ENCODE peak calls at places on chromosome 19, in nine cellular contexts. I, R, F, M, K, N, U, A and Q are unnamed samples.

GRCh38 chr19:19520989-19521388 is 5.0 kb downstream of the NDUFA13 start:
- DNase-seq in I (no peak), R (no peak), F (no peak), M (no peak), K (no peak), N (no peak), U (no peak), A (no peak), Q (no peak)

GRCh38 chr19:46886546-46887239 is 25.9 kb downstream of the ARHGAP35 start:
- DNase-seq in I (no peak), R (no peak), F (no peak), M (no peak), K (no peak), N (no peak), U (no peak), A (no peak), Q (peak; percentile 45)

GRCh38 chr19:23801798-23802197 is 43.1 kb upstream of the ZNF681 start:
- DNase-seq in I (no peak), R (no peak), F (no peak), M (no peak), K (no peak), N (no peak), U (no peak), A (no peak), Q (no peak)

GRCh38 chr19:53195265-53195879 is 2.2 kb upstream of the ZNF665 start:
- DNase-seq in I (peak; percentile 65), R (peak; percentile 58), F (peak; percentile 44), M (peak; percentile 72), K (peak; percentile 65), N (peak; percentile 26), U (peak; percentile 92), A (peak; percentile 72), Q (peak; percentile 73)

GRCh38 chr19:33040994-33041827 is 23.5 kb downstream of the RHPN2 start:
- DNase-seq in I (no peak), R (no peak), F (no peak), M (no peak), K (no peak), N (no peak), U (no peak), A (no peak), Q (no peak)

GRCh38 chr19:55479045-55479444 is 2.6 kb downstream of the ZNF628 start:
- DNase-seq in I (no peak), R (no peak), F (no peak), M (no peak), K (no peak), N (no peak), U (no peak), A (no peak), Q (no peak)

GRCh38 chr19:35040826-35041547 is 534 bp upstream of the HPN start:
- DNase-seq in I (peak; percentile 44), R (no peak), F (no peak), M (peak; percentile 73), K (peak; percentile 45), N (no peak), U (peak; percentile 92), A (no peak), Q (no peak)

GRCh38 chr19:51887522-51888498 is at the start of gene ZNF577:
- DNase-seq in I (peak; percentile 54), R (no peak), F (peak; percentile 44), M (peak; percentile 82), K (peak; percentile 50), N (no peak), U (peak; percentile 92), A (peak; percentile 80), Q (peak; percentile 53)

GRCh38 chr19:47675271-47675670 is 38.0 kb upstream of the EHD2 start:
- DNase-seq in I (no peak), R (no peak), F (no peak), M (no peak), K (no peak), N (no peak), U (no peak), A (no peak), Q (no peak)

GRCh38 chr19:18761531-18762110 is 29.5 kb downstream of the COMP start:
- DNase-seq in I (no peak), R (no peak), F (no peak), M (no peak), K (no peak), N (no peak), U (no peak), A (no peak), Q (no peak)

GRCh38 chr19:54137114-54137912 is at the start of gene CNOT3:
- DNase-seq in I (peak; percentile 98), R (peak; percentile 98), F (peak; percentile 99), M (peak; percentile 97), K (peak; percentile 98), N (peak; percentile 99), U (peak; percentile 100), A (peak; percentile 98), Q (peak; percentile 97)

GRCh38 chr19:50646074-50646807 is 3.0 kb upstream of the C19orf81 start:
- DNase-seq in I (no peak), R (no peak), F (no peak), M (no peak), K (no peak), N (no peak), U (no peak), A (no peak), Q (no peak)

GRCh38 chr19:48638831-48639381 is 1.7 kb upstream of the DBP start:
- DNase-seq in I (no peak), R (no peak), F (no peak), M (peak; percentile 49), K (peak; percentile 30), N (no peak), U (peak; percentile 89), A (no peak), Q (no peak)

GRCh38 chr19:10419646-10420443 is 493 bp upstream of the PDE4A start:
- DNase-seq in I (peak; percentile 57), R (no peak), F (no peak), M (peak; percentile 60), K (peak; percentile 71), N (no peak), U (peak; percentile 98), A (peak; percentile 95), Q (peak; percentile 81)

GRCh38 chr19:53294786-53295441 is 27.4 kb upstream of the VN1R4 start:
- DNase-seq in I (no peak), R (no peak), F (no peak), M (no peak), K (no peak), N (no peak), U (peak; percentile 64), A (no peak), Q (no peak)

GRCh38 chr19:50198431-50199253 is 4.8 kb upstream of the MYH14 start:
- DNase-seq in I (no peak), R (no peak), F (no peak), M (no peak), K (no peak), N (no peak), U (no peak), A (no peak), Q (no peak)

GRCh38 chr19:41323023-41323422 is 13.1 kb downstream of the CCDC97 start:
- DNase-seq in I (no peak), R (no peak), F (no peak), M (peak; percentile 24), K (no peak), N (no peak), U (peak; percentile 61), A (no peak), Q (no peak)

GRCh38 chr19:54390942-54391577 is 24.2 kb upstream of the TTYH1 start:
- DNase-seq in I (peak; percentile 49), R (peak; percentile 16), F (peak; percentile 45), M (peak; percentile 76), K (peak; percentile 76), N (no peak), U (peak; percentile 88), A (peak; percentile 63), Q (peak; percentile 71)

GRCh38 chr19:7454998-7455397 is 33.8 kb downstream of the PEX11G start:
- DNase-seq in I (no peak), R (no peak), F (no peak), M (no peak), K (no peak), N (no peak), U (no peak), A (no peak), Q (no peak)

GRCh38 chr19:4516939-4517300 is 1.4 kb downstream of the PLIN4 start:
- DNase-seq in I (no peak), R (no peak), F (no peak), M (no peak), K (no peak), N (no peak), U (no peak), A (no peak), Q (no peak)

GRCh38 chr19:1076951-1077350 is 10.0 kb downstream of the ARHGAP45 start:
- DNase-seq in I (peak; percentile 87), R (no peak), F (peak; percentile 91), M (no peak), K (peak; percentile 87), N (peak; percentile 100), U (no peak), A (no peak), Q (peak; percentile 91)

GRCh38 chr19:31759359-31759758 is 410.1 kb upstream of the TSHZ3 start:
- DNase-seq in I (no peak), R (no peak), F (no peak), M (no peak), K (no peak), N (no peak), U (no peak), A (no peak), Q (no peak)

GRCh38 chr19:6769006-6769637 is 1.9 kb upstream of the SH2D3A start:
- DNase-seq in I (no peak), R (no peak), F (no peak), M (no peak), K (no peak), N (no peak), U (peak; percentile 74), A (no peak), Q (peak; percentile 32)

GRCh38 chr19:4057913-4058695 is 8.6 kb downstream of the ZBTB7A start:
- DNase-seq in I (peak; percentile 63), R (no peak), F (peak; percentile 41), M (no peak), K (peak; percentile 84), N (no peak), U (no peak), A (no peak), Q (no peak)

GRCh38 chr19:52741951-52742485 is 7.2 kb upstream of the ZNF611 start:
- DNase-seq in I (no peak), R (no peak), F (no peak), M (no peak), K (no peak), N (no peak), U (peak; percentile 83), A (no peak), Q (no peak)

GRCh38 chr19:30864460-30865215 is 484.6 kb downstream of the TSHZ3 start:
- DNase-seq in I (no peak), R (no peak), F (no peak), M (no peak), K (no peak), N (no peak), U (peak; percentile 10), A (no peak), Q (no peak)

GRCh38 chr19:48724796-48725753 is 5.5 kb upstream of the MAMSTR start:
- DNase-seq in I (no peak), R (no peak), F (no peak), M (no peak), K (no peak), N (no peak), U (peak; percentile 69), A (no peak), Q (peak; percentile 78)

GRCh38 chr19:32231691-32232090 is 113.7 kb upstream of the ZNF507 start:
- DNase-seq in I (no peak), R (no peak), F (no peak), M (no peak), K (no peak), N (no peak), U (no peak), A (no peak), Q (no peak)

GRCh38 chr19:3725640-3726310 is 17.6 kb downstream of the TJP3 start:
- DNase-seq in I (no peak), R (no peak), F (no peak), M (peak; percentile 41), K (no peak), N (no peak), U (peak; percentile 88), A (no peak), Q (no peak)

GRCh38 chr19:16945364-16945714 is 56.5 kb downstream of the F2RL3 start:
- DNase-seq in I (no peak), R (no peak), F (no peak), M (no peak), K (no peak), N (no peak), U (no peak), A (no peak), Q (peak; percentile 6)

GRCh38 chr19:40691421-40692211 is 1.2 kb upstream of the NUMBL start:
- DNase-seq in I (peak; percentile 16), R (no peak), F (no peak), M (peak; percentile 8), K (peak; percentile 34), N (no peak), U (peak; percentile 65), A (peak; percentile 32), Q (no peak)